ENCODE peak calls at places on chromosomes 7 and 10, in four cellular contexts. A is foreskin fibroblast, L is fibroblast of lung, H is heart left ventricle. I is an unnamed sample.

GRCh38 chr10:3432089-3432488 is 259.5 kb upstream of the PITRM1 start:
- DNase-seq in A (no peak), L (no peak), H (no peak), I (no peak)

GRCh38 chr7:124856299-124856888 is 73.2 kb downstream of the POT1 start:
- DNase-seq in A (peak), L (peak), H (no peak), I (peak)

GRCh38 chr7:157522954-157523353 is 186.2 kb downstream of the DNAJB6 start:
- DNase-seq in A (no peak), L (no peak), H (no peak), I (no peak)

GRCh38 chr7:98420966-98421612 is 20.2 kb upstream of the BAIAP2L1 start:
- DNase-seq in A (peak), L (peak), H (no peak), I (no peak)

GRCh38 chr10:11760151-11760550 is 18.0 kb downstream of the ECHDC3 start:
- DNase-seq in A (no peak), L (no peak), H (no peak), I (no peak)

GRCh38 chr10:78703581-78703980 is 365.2 kb upstream of the ZMIZ1 start:
- DNase-seq in A (no peak), L (no peak), H (no peak), I (no peak)

GRCh38 chr7:918441-919113 is 35.9 kb downstream of the ADAP1 start:
- DNase-seq in A (no peak), L (no peak), H (peak), I (no peak)

GRCh38 chr10:91340613-91341362 is 69.4 kb upstream of the HECTD2 start:
- DNase-seq in A (peak), L (peak), H (peak), I (peak)

GRCh38 chr10:30454744-30455498 is 20.9 kb downstream of the MAP3K8 start:
- DNase-seq in A (peak), L (peak), H (no peak), I (peak)

GRCh38 chr10:48414778-48415177 is 108.3 kb downstream of the MAPK8 start:
- DNase-seq in A (peak), L (peak), H (no peak), I (peak)

GRCh38 chr7:118793552-118793951 is 569.0 kb downstream of the ANKRD7 start:
- DNase-seq in A (no peak), L (no peak), H (no peak), I (no peak)

GRCh38 chr7:132381742-132382472 is 194.4 kb downstream of the PLXNA4 start:
- DNase-seq in A (no peak), L (no peak), H (no peak), I (no peak)

GRCh38 chr7:138029126-138029525 is 27.2 kb upstream of the CREB3L2 start:
- DNase-seq in A (no peak), L (no peak), H (no peak), I (no peak)

GRCh38 chr7:67598469-67598868 is 601.8 kb downstream of the TYW1 start:
- DNase-seq in A (no peak), L (no peak), H (no peak), I (no peak)

GRCh38 chr10:58175990-58176910 is 91.4 kb downstream of the IPMK start:
- DNase-seq in A (peak), L (peak), H (no peak), I (no peak)

GRCh38 chr7:107788662-107789061 is 14.4 kb downstream of the SLC26A3 start:
- DNase-seq in A (no peak), L (no peak), H (no peak), I (no peak)

GRCh38 chr7:21617916-21618390 is 75.1 kb downstream of the DNAH11 start:
- DNase-seq in A (peak), L (peak), H (peak), I (peak)

GRCh38 chr10:70649526-70649925 is 22.8 kb upstream of the ADAMTS14 start:
- DNase-seq in A (peak), L (peak), H (no peak), I (peak)

GRCh38 chr7:17781491-17782215 is 158.6 kb downstream of the SNX13 start:
- DNase-seq in A (no peak), L (peak), H (no peak), I (no peak)

GRCh38 chr7:53800746-53801145 is 741.4 kb upstream of the VSTM2A start:
- DNase-seq in A (no peak), L (no peak), H (no peak), I (no peak)

GRCh38 chr7:55409474-55410225 is 44.5 kb downstream of the LANCL2 start:
- DNase-seq in A (no peak), L (no peak), H (no peak), I (peak)
- TF ChIP-seq CTCF in A (no peak), L (no peak), H (no peak), I (peak)

GRCh38 chr7:129073204-129073603 is 18.3 kb upstream of the TNPO3 start:
- DNase-seq in A (no peak), L (no peak), H (no peak), I (no peak)

GRCh38 chr7:129072410-129073063 is 17.6 kb upstream of the TNPO3 start:
- DNase-seq in A (no peak), L (no peak), H (no peak), I (no peak)

GRCh38 chr7:129067943-129068548 is 13.1 kb upstream of the TNPO3 start:
- DNase-seq in A (no peak), L (no peak), H (no peak), I (no peak)

GRCh38 chr7:129066290-129067131 is 11.6 kb upstream of the TNPO3 start:
- DNase-seq in A (peak), L (peak), H (no peak), I (peak)

DNA sequence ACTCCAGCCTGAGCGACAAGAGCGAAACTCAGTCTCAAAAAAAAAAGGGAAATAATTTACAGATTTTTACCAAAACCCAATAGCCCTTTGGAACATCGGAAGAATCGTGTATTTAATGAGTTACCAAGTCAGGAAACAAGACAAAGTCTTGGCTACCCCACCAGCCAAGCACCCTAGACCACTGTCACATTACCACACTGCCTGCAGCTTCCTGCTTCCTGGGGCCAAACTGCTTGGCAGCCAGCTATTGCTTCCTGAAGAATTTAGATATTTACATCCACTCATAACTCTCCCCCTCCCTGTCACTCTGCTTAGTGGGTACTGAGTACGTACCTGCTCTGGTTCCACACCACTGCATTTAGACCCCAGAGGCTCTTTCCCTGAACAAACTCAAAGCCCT is 14.1 kb upstream of the TNPO3 start:
- DNase-seq in A (no peak), L (no peak), H (no peak), I (no peak)
- TF ChIP-seq CTCF in A (no peak), L (no peak), H (no peak), I (no peak)

GRCh38 chr7:73871163-73872011 is 10.4 kb downstream of the TMEM270 start:
- DNase-seq in A (peak), L (peak), H (peak), I (no peak)
- TF ChIP-seq CTCF in A (no peak), L (no peak), H (no peak), I (no peak)

GRCh38 chr10:74151057-74151878 is at the start of gene ADK:
- DNase-seq in A (peak), L (peak), H (peak), I (peak)
- TF ChIP-seq CTCF in A (peak), L (peak), H (peak), I (peak)